ENCODE peak calls at places on chromosomes 5 and 9, in six cellular contexts. C, V, D, K, W and N are unnamed samples.

GRCh38 chr5:176536132-176536901 is 885 bp downstream of the RNF44 start:
- DNase-seq in C (peak; percentile 90), V (peak; percentile 86), D (peak; percentile 71), K (peak; percentile 68), W (peak; percentile 59), N (peak; percentile 87)

GRCh38 chr5:87020099-87020934 is 247.4 kb upstream of the RASA1 start:
- DNase-seq in C (peak; percentile 41), V (peak; percentile 27), D (no peak), K (no peak), W (no peak), N (peak; percentile 43)

GRCh38 chr5:150568663-150569062 is 60.7 kb downstream of the NDST1 start:
- DNase-seq in C (no peak), V (no peak), D (no peak), K (no peak), W (no peak), N (no peak)

GRCh38 chr5:76104027-76104426 is 20.8 kb downstream of the SV2C start:
- DNase-seq in C (peak; percentile 79), V (no peak), D (no peak), K (no peak), W (peak; percentile 11), N (peak; percentile 33)

GRCh38 chr5:12951846-12952245 is 992.6 kb downstream of the DNAH5 start:
- DNase-seq in C (no peak), V (no peak), D (no peak), K (no peak), W (no peak), N (no peak)

GRCh38 chr5:160089549-160089948 is 29.7 kb downstream of the PWWP2A start:
- DNase-seq in C (no peak), V (no peak), D (no peak), K (no peak), W (no peak), N (no peak)

GRCh38 chr5:41312066-41312465 is 98.7 kb upstream of the C6 start:
- DNase-seq in C (no peak), V (no peak), D (no peak), K (no peak), W (no peak), N (no peak)

GRCh38 chr9:35490910-35491465 is 1.1 kb downstream of the RUSC2 start:
- DNase-seq in C (no peak), V (no peak), D (no peak), K (no peak), W (no peak), N (peak; percentile 58)

GRCh38 chr9:71487046-71487445 is 281.3 kb downstream of the CEMIP2 start:
- DNase-seq in C (no peak), V (no peak), D (no peak), K (no peak), W (no peak), N (no peak)

GRCh38 chr5:69252437-69252836 is 17.8 kb downstream of the CDK7 start:
- DNase-seq in C (no peak), V (no peak), D (no peak), K (no peak), W (no peak), N (no peak)

GRCh38 chr9:131049829-131050715 is 41.1 kb downstream of the LAMC3 start:
- DNase-seq in C (no peak), V (no peak), D (no peak), K (no peak), W (no peak), N (no peak)

GRCh38 chr5:172756764-172757393 is 14.1 kb downstream of the DUSP1 start:
- DNase-seq in C (no peak), V (no peak), D (no peak), K (no peak), W (no peak), N (no peak)

GRCh38 chr5:144102361-144102760 is 68.1 kb downstream of the YIPF5 start:
- DNase-seq in C (no peak), V (no peak), D (no peak), K (no peak), W (no peak), N (no peak)

GRCh38 chr5:16152601-16153568 is 26.7 kb downstream of the MARCHF11 start:
- DNase-seq in C (no peak), V (no peak), D (no peak), K (no peak), W (no peak), N (no peak)

GRCh38 chr5:43428034-43428712 is 16.0 kb upstream of the CCL28 start:
- DNase-seq in C (no peak), V (no peak), D (no peak), K (no peak), W (no peak), N (peak; percentile 28)

GRCh38 chr5:68329554-68329953 is 114.0 kb downstream of the PIK3R1 start:
- DNase-seq in C (no peak), V (no peak), D (no peak), K (no peak), W (no peak), N (peak; percentile 67)

GRCh38 chr5:143148461-143149170 is 254.9 kb downstream of the NR3C1 start:
- DNase-seq in C (no peak), V (no peak), D (no peak), K (no peak), W (no peak), N (peak; percentile 88)

GRCh38 chr9:69549310-69550202 is 122.6 kb downstream of the APBA1 start:
- DNase-seq in C (peak; percentile 75), V (no peak), D (no peak), K (no peak), W (peak; percentile 45), N (peak; percentile 62)

GRCh38 chr9:124354364-124355031 is 60.7 kb downstream of the PSMB7 start:
- DNase-seq in C (no peak), V (no peak), D (no peak), K (no peak), W (no peak), N (no peak)

GRCh38 chr9:114399381-114399780 is 11.6 kb upstream of the AKNA start:
- DNase-seq in C (no peak), V (no peak), D (no peak), K (no peak), W (no peak), N (no peak)